ENCODE peak calls at places on chromosome 9, in nine cellular contexts. T is GM23248, S is HCT116, P is PC-3, Q is neural progenitor cell, W is OCI-LY7, D is hepatocyte, U is SK-N-SH, Y is MM.1S. B is an unnamed sample.

GRCh38 chr9:130927338-130927737 is 11.7 kb downstream of the FIBCD1 start:
- DNase-seq in T (no peak), S (no peak), P (peak; percentile 42), Q (no peak), W (no peak), D (no peak), U (no peak), Y (no peak), B (no peak)

GRCh38 chr9:14306188-14306587 is 7.8 kb downstream of the NFIB start:
- DNase-seq in T (no peak), S (no peak), P (no peak), Q (no peak), W (no peak), D (no peak), U (no peak), Y (no peak), B (no peak)

GRCh38 chr9:26650325-26650724 is 242.3 kb downstream of the CAAP1 start:
- DNase-seq in T (no peak), S (no peak), P (no peak), Q (no peak), W (no peak), D (no peak), U (no peak), Y (no peak), B (no peak)

GRCh38 chr9:33130501-33130900 is 36.6 kb downstream of the B4GALT1 start:
- DNase-seq in T (peak; percentile 88), S (no peak), P (peak; percentile 38), Q (no peak), W (no peak), D (peak; percentile 33), U (no peak), Y (no peak), B (no peak)

GRCh38 chr9:92763721-92764380 is 782 bp downstream of the BICD2 start:
- DNase-seq in T (peak; percentile 57), S (no peak), P (no peak), Q (peak; percentile 84), W (peak; percentile 57), D (peak; percentile 66), U (peak; percentile 81), Y (peak; percentile 29), B (peak; percentile 52)

GRCh38 chr9:111966324-111966723 is 69.7 kb downstream of the UGCG start:
- DNase-seq in T (no peak), S (no peak), P (no peak), Q (no peak), W (no peak), D (no peak), U (no peak), Y (no peak), B (no peak)

GRCh38 chr9:98997580-98997979 is 53.9 kb downstream of the COL15A1 start:
- DNase-seq in T (peak; percentile 76), S (no peak), P (no peak), Q (no peak), W (no peak), D (no peak), U (no peak), Y (no peak), B (no peak)

GRCh38 chr9:135876936-135877335 is 30.4 kb downstream of the CAMSAP1 start:
- DNase-seq in T (no peak), S (no peak), P (no peak), Q (no peak), W (no peak), D (no peak), U (no peak), Y (no peak), B (no peak)

GRCh38 chr9:98081477-98082219 is 25.1 kb downstream of the NANS start:
- DNase-seq in T (peak; percentile 80), S (no peak), P (peak; percentile 26), Q (no peak), W (no peak), D (peak; percentile 37), U (no peak), Y (no peak), B (no peak)

GRCh38 chr9:114314881-114315722 is 7.8 kb upstream of the ORM1 start:
- DNase-seq in T (peak; percentile 14), S (no peak), P (no peak), Q (no peak), W (no peak), D (no peak), U (no peak), Y (no peak), B (no peak)

GRCh38 chr9:77901038-77901437 is 130.6 kb downstream of the GNAQ start:
- DNase-seq in T (no peak), S (no peak), P (no peak), Q (no peak), W (no peak), D (no peak), U (no peak), Y (no peak), B (no peak)

GRCh38 chr9:93674580-93675335 is 98.4 kb downstream of the PHF2 start:
- DNase-seq in T (no peak), S (no peak), P (no peak), Q (no peak), W (no peak), D (no peak), U (peak; percentile 9), Y (no peak), B (no peak)

GRCh38 chr9:69279084-69279729 is 45.8 kb upstream of the ENTREP1 start:
- DNase-seq in T (no peak), S (no peak), P (no peak), Q (no peak), W (no peak), D (no peak), U (no peak), Y (no peak), B (no peak)

GRCh38 chr9:114002271-114002985 is 75.7 kb downstream of the AMBP start:
- DNase-seq in T (no peak), S (no peak), P (no peak), Q (no peak), W (no peak), D (no peak), U (no peak), Y (no peak), B (no peak)

GRCh38 chr9:114374936-114375335 is 12.8 kb downstream of the AKNA start:
- DNase-seq in T (no peak), S (no peak), P (no peak), Q (no peak), W (no peak), D (no peak), U (no peak), Y (no peak), B (no peak)

GRCh38 chr9:91954841-91955471 is 4.9 kb upstream of the ROR2 start:
- DNase-seq in T (peak; percentile 87), S (peak; percentile 54), P (peak; percentile 53), Q (peak; percentile 83), W (peak; percentile 40), D (peak; percentile 86), U (peak; percentile 68), Y (peak; percentile 58), B (peak; percentile 93)

GRCh38 chr9:70020217-70020616 is 23.4 kb upstream of the MAMDC2 start:
- DNase-seq in T (no peak), S (no peak), P (peak; percentile 42), Q (no peak), W (no peak), D (peak; percentile 39), U (no peak), Y (no peak), B (peak; percentile 14)

GRCh38 chr9:125161284-125161918 is 18.1 kb upstream of the SCAI start:
- DNase-seq in T (peak; percentile 67), S (no peak), P (no peak), Q (no peak), W (no peak), D (no peak), U (no peak), Y (no peak), B (no peak)
- TF ChIP-seq EZH2phosphoT487 in T (no peak), S (no peak), P (no peak), Q (no peak), W (no peak), D (no peak), U (no peak), Y (no peak), B (no peak)

GRCh38 chr9:108779506-108779905 is 76.3 kb downstream of the ACTL7B start:
- DNase-seq in T (no peak), S (no peak), P (no peak), Q (no peak), W (no peak), D (no peak), U (no peak), Y (no peak), B (no peak)

GRCh38 chr9:108775901-108776306 is 79.9 kb downstream of the ACTL7B start:
- DNase-seq in T (no peak), S (no peak), P (no peak), Q (no peak), W (no peak), D (no peak), U (no peak), Y (no peak), B (no peak)

GRCh38 chr9:108780949-108781734 is 74.6 kb downstream of the ACTL7B start:
- DNase-seq in T (peak; percentile 10), S (no peak), P (no peak), Q (no peak), W (no peak), D (no peak), U (no peak), Y (no peak), B (peak; percentile 16)

GRCh38 chr9:108776920-108777650 is 78.7 kb downstream of the ACTL7B start:
- DNase-seq in T (peak; percentile 13), S (no peak), P (peak; percentile 43), Q (no peak), W (no peak), D (no peak), U (no peak), Y (no peak), B (peak; percentile 59)
- TF ChIP-seq EZH2phosphoT487 in T (no peak), S (no peak), P (no peak), Q (no peak), W (no peak), D (no peak), U (no peak), Y (no peak), B (no peak)

DNA sequence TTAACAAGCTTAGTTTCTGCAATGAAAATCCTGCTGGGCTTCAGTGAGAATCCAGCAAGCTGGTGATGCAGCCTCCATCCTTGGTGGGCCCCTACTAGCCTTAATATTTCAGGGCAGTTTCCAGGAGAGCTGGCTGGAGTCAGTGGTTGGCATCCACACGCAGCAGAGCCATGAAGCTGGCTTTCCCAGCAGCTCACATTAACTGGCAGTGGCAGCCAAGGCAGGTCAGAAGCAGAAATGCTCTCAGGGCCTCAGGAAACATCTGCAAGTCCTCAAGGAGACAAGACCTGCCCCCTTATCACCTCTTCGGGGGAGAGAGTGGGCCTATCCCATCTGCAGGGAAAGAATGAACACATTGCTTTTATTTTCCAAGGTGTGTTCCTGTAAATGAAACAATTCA is 20.7 kb upstream of the MEGF9 start:
- DNase-seq in T (no peak), S (no peak), P (no peak), Q (no peak), W (no peak), D (no peak), U (no peak), Y (no peak), B (no peak)
- TF ChIP-seq EZH2phosphoT487 in T (no peak), S (no peak), P (no peak), Q (no peak), W (no peak), D (no peak), U (no peak), Y (no peak), B (no peak)

GRCh38 chr9:4433379-4433778 is 56.9 kb upstream of the SLC1A1 start:
- DNase-seq in T (no peak), S (no peak), P (no peak), Q (no peak), W (no peak), D (no peak), U (no peak), Y (no peak), B (no peak)

GRCh38 chr9:4430492-4431261 is 59.6 kb upstream of the SLC1A1 start:
- DNase-seq in T (peak; percentile 55), S (no peak), P (no peak), Q (no peak), W (peak; percentile 2), D (no peak), U (no peak), Y (no peak), B (no peak)

GRCh38 chr9:4435197-4435596 is 55.1 kb upstream of the SLC1A1 start:
- DNase-seq in T (peak; percentile 92), S (no peak), P (no peak), Q (no peak), W (no peak), D (peak; percentile 25), U (no peak), Y (no peak), B (peak; percentile 41)
- TF ChIP-seq EZH2phosphoT487 in T (no peak), S (no peak), P (no peak), Q (no peak), W (no peak), D (no peak), U (no peak), Y (no peak), B (no peak)